ENCODE peak calls at places on chromosome 1, in eight cellular contexts. F is osteocyte; L is activated naive CD4-positive, alpha-beta T cell treated with Interleukin-2 at 50 U/mL for 16 hours; M is stimulated activated CD8-positive, alpha-beta memory T cell treated with anti-CD3 and anti-CD28 coated beads, Interleukin-7, amount 100 ng/mL, for 1 hour; T is colonic mucosa; R is activated T-helper 9 cell treated with anti-CD3 and anti-CD28 coated beads, Interleukin-2, amount 50 U/mL, for 16 hours; W is NCI-H510A treated with DMSO at 0.1 percent for 48 hours; U is MCF 10A. D is an unnamed sample.

GRCh38 chr1:93851327-93851712 is 27.7 kb downstream of the DNTTIP2 start:
- DNase-seq in F (no peak), L (no peak), M (no peak), T (no peak), R (no peak), W (no peak), U (no peak), D (no peak)

GRCh38 chr1:168465942-168466702 is 77.7 kb downstream of the XCL2 start:
- DNase-seq in F (no peak), L (peak), M (no peak), T (peak), R (peak), W (peak), U (peak), D (no peak)

GRCh38 chr1:224607220-224608148 is 8.6 kb upstream of the CNIH3 start:
- DNase-seq in F (no peak), L (no peak), M (no peak), T (no peak), R (no peak), W (no peak), U (no peak), D (no peak)

GRCh38 chr1:213014642-213015041 is 1.0 kb downstream of the ANGEL2 start:
- DNase-seq in F (no peak), L (no peak), M (no peak), T (peak), R (no peak), W (no peak), U (peak), D (no peak)

GRCh38 chr1:212215910-212216309 is 69.3 kb upstream of the PPP2R5A start:
- DNase-seq in F (no peak), L (no peak), M (no peak), T (no peak), R (no peak), W (no peak), U (no peak), D (no peak)

GRCh38 chr1:1947493-1947892 is 28.4 kb upstream of the TMEM52 start:
- DNase-seq in F (no peak), L (no peak), M (no peak), T (no peak), R (no peak), W (peak), U (peak), D (no peak)

GRCh38 chr1:110798691-110799256 is 74.2 kb upstream of the CD53 start:
- DNase-seq in F (no peak), L (no peak), M (no peak), T (no peak), R (no peak), W (peak), U (no peak), D (no peak)

GRCh38 chr1:165671531-165671930 is 26.8 kb downstream of the ALDH9A1 start:
- DNase-seq in F (no peak), L (no peak), M (no peak), T (no peak), R (no peak), W (no peak), U (peak), D (no peak)

GRCh38 chr1:165595561-165595960 is 35.5 kb upstream of the MGST3 start:
- DNase-seq in F (no peak), L (no peak), M (no peak), T (no peak), R (no peak), W (no peak), U (no peak), D (no peak)

GRCh38 chr1:43890815-43891214 is 42.8 kb upstream of the ARTN start:
- DNase-seq in F (no peak), L (no peak), M (no peak), T (no peak), R (no peak), W (no peak), U (no peak), D (no peak)

GRCh38 chr1:111720274-111720976 is 18.8 kb downstream of the INKA2 start:
- DNase-seq in F (peak), L (no peak), M (no peak), T (no peak), R (no peak), W (no peak), U (peak), D (no peak)

D was measured in vagina.